ENCODE peak calls at places on chromosomes 12 and 14, in nine cellular contexts. W, A, I, C, F, J, R, K and M are unnamed samples.

GRCh38 chr12:56010112-56010570 is 10.7 kb upstream of the IKZF4 start:
- DNase-seq in W (no peak), A (no peak), I (no peak), C (no peak), F (no peak), J (no peak), R (no peak), K (no peak), M (no peak)

GRCh38 chr12:14827043-14827442 is 13.1 kb upstream of the SMCO3 start:
- DNase-seq in W (no peak), A (no peak), I (no peak), C (no peak), F (no peak), J (no peak), R (no peak), K (no peak), M (no peak)

GRCh38 chr12:115440438-115440837 is 756.5 kb upstream of the TBX3 start:
- DNase-seq in W (no peak), A (peak; percentile 80), I (no peak), C (peak; percentile 37), F (no peak), J (no peak), R (no peak), K (no peak), M (peak; percentile 79)

GRCh38 chr12:24760162-24760561 is 188.7 kb downstream of the BCAT1 start:
- DNase-seq in W (no peak), A (no peak), I (no peak), C (peak; percentile 65), F (peak; percentile 38), J (no peak), R (no peak), K (no peak), M (no peak)

GRCh38 chr14:99671230-99672224 is 12.6 kb upstream of the CYP46A1 start:
- DNase-seq in W (peak; percentile 83), A (no peak), I (no peak), C (no peak), F (peak; percentile 94), J (peak; percentile 40), R (no peak), K (no peak), M (peak; percentile 40)

GRCh38 chr12:123715151-123715676 is 3.1 kb downstream of the ATP6V0A2 start:
- DNase-seq in W (no peak), A (no peak), I (no peak), C (no peak), F (no peak), J (no peak), R (no peak), K (no peak), M (no peak)

GRCh38 chr12:101642115-101643067 is 47.6 kb downstream of the MYBPC1 start:
- DNase-seq in W (no peak), A (no peak), I (no peak), C (no peak), F (peak; percentile 69), J (no peak), R (no peak), K (peak; percentile 10), M (peak; percentile 57)

GRCh38 chr12:106138646-106139421 is at the start of gene NUAK1:
- DNase-seq in W (peak; percentile 76), A (peak; percentile 92), I (no peak), C (peak; percentile 50), F (peak; percentile 90), J (no peak), R (peak; percentile 84), K (peak; percentile 86), M (peak; percentile 94)

GRCh38 chr14:81471062-81471461 is 62.6 kb downstream of the SEL1L start:
- DNase-seq in W (no peak), A (no peak), I (peak; percentile 66), C (no peak), F (no peak), J (no peak), R (peak; percentile 80), K (no peak), M (no peak)

GRCh38 chr14:81466854-81467253 is 66.7 kb upstream of the STON2 start:
- DNase-seq in W (no peak), A (no peak), I (no peak), C (no peak), F (no peak), J (no peak), R (no peak), K (no peak), M (no peak)

GRCh38 chr14:81464253-81465001 is 64.3 kb upstream of the STON2 start:
- DNase-seq in W (no peak), A (no peak), I (peak; percentile 74), C (peak; percentile 45), F (peak; percentile 69), J (no peak), R (peak; percentile 74), K (peak; percentile 79), M (no peak)

GRCh38 chr14:81459912-81460311 is 59.8 kb upstream of the STON2 start:
- DNase-seq in W (no peak), A (no peak), I (no peak), C (no peak), F (no peak), J (no peak), R (no peak), K (no peak), M (no peak)

GRCh38 chr14:81465507-81466228 is 65.5 kb upstream of the STON2 start:
- DNase-seq in W (no peak), A (no peak), I (no peak), C (no peak), F (no peak), J (peak; percentile 51), R (no peak), K (no peak), M (no peak)
- H3K27ac ChIP-seq in W (no peak overlapping the region), A (no peak overlapping the region), I (peak overlapping the region; percentile 64), C (no peak overlapping the region), F (no peak overlapping the region), J (no peak overlapping the region), R (peak overlapping the region; percentile 95), K (no peak overlapping the region), M (no peak overlapping the region)

DNA sequence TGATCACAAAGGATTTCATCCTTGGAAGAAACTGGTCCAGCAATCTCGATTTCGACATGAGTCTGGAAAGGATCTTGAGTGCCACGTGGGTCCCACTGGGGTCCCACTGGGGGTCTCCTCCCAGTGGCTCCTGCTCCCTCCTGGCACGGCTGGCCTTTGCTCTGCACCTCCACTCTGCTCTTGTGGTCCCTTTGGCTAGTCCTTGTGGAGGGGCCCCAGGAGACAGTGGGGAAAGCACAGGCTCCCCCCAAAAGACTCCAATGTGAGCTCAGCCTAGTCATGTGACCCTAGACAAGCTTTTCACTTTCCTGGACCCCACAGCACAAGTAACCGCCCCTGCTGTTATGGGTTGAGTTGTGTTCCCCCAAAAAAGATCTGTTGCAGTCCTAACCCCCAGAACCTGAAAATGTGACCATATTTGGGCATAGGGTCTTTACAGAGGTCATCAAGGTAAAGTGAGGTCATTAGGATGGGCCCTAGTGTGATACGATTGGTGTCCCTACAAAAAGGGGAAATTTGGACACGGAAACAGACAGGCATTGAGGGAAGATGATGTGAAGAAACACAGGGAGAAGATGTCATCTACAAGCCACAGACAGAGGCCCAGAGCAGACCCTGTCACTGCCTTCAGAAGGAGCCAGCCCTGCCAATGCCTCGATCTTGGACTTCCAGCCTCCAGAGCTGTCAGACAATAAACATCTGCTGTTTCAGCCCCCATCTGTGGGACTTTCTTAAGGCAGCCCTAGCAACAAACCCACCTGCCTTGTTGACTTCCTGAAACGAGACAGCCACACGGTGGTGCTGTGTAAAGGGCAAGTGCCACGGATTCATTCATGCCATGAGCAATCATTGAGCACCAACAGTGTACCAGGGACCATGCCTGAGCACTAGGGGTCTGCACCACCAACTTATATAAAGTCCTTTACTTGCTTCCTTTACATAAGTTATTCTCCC is 23.8 kb upstream of the PPP2R5C start:
- DNase-seq in W (no peak), A (no peak), I (no peak), C (no peak), F (no peak), J (no peak), R (no peak), K (no peak), M (no peak)
- TF ChIP-seq CTCF in W (no peak), A (no peak), I (peak; percentile 42), C (no peak), F (no peak), J (peak; percentile 38), R (peak; percentile 21), K (no peak), M (no peak)

GRCh38 chr12:6826125-6826733 is 2.0 kb upstream of the P3H3 start:
- DNase-seq in W (no peak), A (no peak), I (no peak), C (no peak), F (no peak), J (no peak), R (no peak), K (no peak), M (no peak)

GRCh38 chr12:6826734-6827436 is 1.3 kb upstream of the P3H3 start:
- DNase-seq in W (no peak), A (no peak), I (no peak), C (no peak), F (no peak), J (no peak), R (no peak), K (no peak), M (peak; percentile 79)

GRCh38 chr12:6827982-6828670 is at the start of gene P3H3:
- DNase-seq in W (no peak), A (no peak), I (no peak), C (no peak), F (peak; percentile 70), J (no peak), R (no peak), K (peak; percentile 56), M (peak; percentile 84)

GRCh38 chr12:6828671-6829531 is 694 bp downstream of the P3H3 start:
- DNase-seq in W (peak; percentile 62), A (no peak), I (no peak), C (no peak), F (peak; percentile 72), J (peak; percentile 82), R (no peak), K (no peak), M (peak; percentile 84)

DNA sequence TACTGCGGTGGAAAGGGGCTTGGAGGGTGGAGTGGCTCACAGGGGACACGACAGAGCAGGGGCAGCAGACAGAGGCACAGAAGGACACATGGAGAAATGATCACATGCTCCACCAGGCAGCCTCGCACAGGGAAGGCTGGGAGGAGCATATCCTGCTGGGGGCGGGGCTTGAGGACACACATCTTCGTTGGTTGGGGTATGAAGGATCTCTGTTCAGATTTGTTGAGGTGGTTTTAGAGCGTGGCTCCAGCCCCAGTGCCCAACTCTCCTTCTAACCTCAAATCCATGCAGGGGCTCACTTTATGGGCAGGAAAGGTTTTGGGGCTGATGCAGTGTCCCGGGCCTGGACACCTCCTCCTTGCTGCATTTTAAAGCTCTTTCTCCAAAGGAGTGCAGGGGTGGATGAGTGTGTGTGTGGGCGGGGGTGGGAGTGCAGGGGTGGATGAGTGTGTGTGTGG is 741 bp upstream of the P3H3 start:
- DNase-seq in W (peak; percentile 89), A (peak; percentile 87), I (peak; percentile 62), C (peak; percentile 34), F (peak; percentile 91), J (no peak), R (no peak), K (peak; percentile 81), M (peak; percentile 94)
- H3K27ac ChIP-seq in W (no peak overlapping the region), A (peak overlapping the region; percentile 44), I (no peak overlapping the region), C (no peak overlapping the region), F (no peak overlapping the region), J (no peak overlapping the region), R (no peak overlapping the region), K (no peak overlapping the region), M (no peak overlapping the region)

GRCh38 chr12:112927925-112928324 is 10.3 kb upstream of the OAS3 start:
- DNase-seq in W (no peak), A (no peak), I (no peak), C (no peak), F (no peak), J (no peak), R (no peak), K (no peak), M (no peak)

GRCh38 chr12:112929715-112930114 is 8.6 kb upstream of the OAS3 start:
- DNase-seq in W (no peak), A (no peak), I (no peak), C (no peak), F (no peak), J (no peak), R (no peak), K (no peak), M (no peak)

GRCh38 chr12:112927475-112927874 is 10.8 kb upstream of the OAS3 start:
- DNase-seq in W (no peak), A (no peak), I (no peak), C (no peak), F (no peak), J (no peak), R (no peak), K (no peak), M (no peak)

GRCh38 chr12:112930350-112930749 is 7.9 kb upstream of the OAS3 start:
- DNase-seq in W (no peak), A (no peak), I (no peak), C (no peak), F (no peak), J (no peak), R (no peak), K (no peak), M (no peak)

GRCh38 chr12:112928978-112929377 is 9.3 kb upstream of the OAS3 start:
- DNase-seq in W (no peak), A (no peak), I (no peak), C (no peak), F (no peak), J (no peak), R (no peak), K (no peak), M (no peak)
- TF ChIP-seq CTCF in W (no peak), A (no peak), I (no peak), C (no peak), F (peak; percentile 48), J (no peak), R (no peak), K (no peak), M (no peak)